ENCODE peak calls at places on chromosomes 3 and 15, in eight cellular contexts. A, X, D, R, I, C, K and Z are unnamed samples.
A peak's percentile ranks its signal among the peaks of the same experiment; 100 is the strongest.

GRCh38 chr3:154864947-154865346 is 215.2 kb upstream of the MME start:
- DNase-seq in A (no peak), X (no peak), D (no peak), R (no peak), I (no peak), C (no peak), K (no peak), Z (no peak)

GRCh38 chr3:35639251-35640185 is at the start of gene ARPP21:
- DNase-seq in A (no peak), X (peak; percentile 46), D (no peak), R (no peak), I (no peak), C (peak; percentile 86), K (no peak), Z (no peak)

GRCh38 chr3:124352143-124352528 is 360.2 kb upstream of the ROPN1 start:
- DNase-seq in A (no peak), X (no peak), D (no peak), R (no peak), I (no peak), C (no peak), K (no peak), Z (no peak)

GRCh38 chr3:193240436-193240849 is 579 bp upstream of the PLAAT1 start:
- DNase-seq in A (no peak), X (peak; percentile 3), D (no peak), R (no peak), I (no peak), C (peak; percentile 55), K (no peak), Z (no peak)

GRCh38 chr15:39882602-39883001 is 37.5 kb downstream of the GPR176 start:
- DNase-seq in A (no peak), X (no peak), D (no peak), R (no peak), I (no peak), C (no peak), K (no peak), Z (no peak)

GRCh38 chr3:143951351-143951971 is 20.2 kb upstream of the DIPK2A start:
- DNase-seq in A (peak; percentile 34), X (peak; percentile 36), D (no peak), R (peak; percentile 46), I (peak; percentile 26), C (peak; percentile 11), K (no peak), Z (peak; percentile 22)

GRCh38 chr3:141401584-141402475 is 33.5 kb downstream of the ZBTB38 start:
- DNase-seq in A (no peak), X (peak; percentile 56), D (no peak), R (no peak), I (no peak), C (peak; percentile 90), K (no peak), Z (no peak)

GRCh38 chr15:80489030-80489594 is 84.9 kb downstream of the ARNT2 start:
- DNase-seq in A (peak; percentile 24), X (no peak), D (no peak), R (peak; percentile 93), I (no peak), C (no peak), K (no peak), Z (no peak)

GRCh38 chr3:169923189-169923588 is 11.8 kb downstream of the SAMD7 start:
- DNase-seq in A (peak; percentile 6), X (no peak), D (no peak), R (no peak), I (no peak), C (peak; percentile 76), K (no peak), Z (no peak)

GRCh38 chr3:38281895-38282686 is at the start of gene SLC22A14:
- DNase-seq in A (peak; percentile 16), X (no peak), D (peak; percentile 15), R (no peak), I (no peak), C (no peak), K (no peak), Z (peak; percentile 56)

GRCh38 chr15:94107652-94108051 is 123.7 kb upstream of the MCTP2 start:
- DNase-seq in A (no peak), X (no peak), D (no peak), R (no peak), I (no peak), C (no peak), K (no peak), Z (no peak)

GRCh38 chr3:155335955-155336354 is 42.5 kb upstream of the STRIT1 start:
- DNase-seq in A (no peak), X (no peak), D (no peak), R (no peak), I (no peak), C (no peak), K (peak; percentile 49), Z (no peak)

GRCh38 chr15:68176601-68177000 is 28.5 kb downstream of the CALML4 start:
- DNase-seq in A (no peak), X (no peak), D (no peak), R (no peak), I (no peak), C (no peak), K (no peak), Z (no peak)

GRCh38 chr15:94086360-94086759 is 145.0 kb upstream of the MCTP2 start:
- DNase-seq in A (no peak), X (no peak), D (no peak), R (peak; percentile 31), I (no peak), C (no peak), K (no peak), Z (no peak)

GRCh38 chr3:11696054-11696453 is 52.3 kb upstream of the VGLL4 start:
- DNase-seq in A (no peak), X (no peak), D (no peak), R (no peak), I (no peak), C (no peak), K (no peak), Z (no peak)

GRCh38 chr3:172965256-172965655 is 175.8 kb downstream of the SPATA16 start:
- DNase-seq in A (no peak), X (no peak), D (no peak), R (peak; percentile 50), I (no peak), C (no peak), K (no peak), Z (no peak)

GRCh38 chr3:194472290-194472920 is 14.4 kb downstream of the ATP13A3 start:
- DNase-seq in A (peak; percentile 58), X (peak; percentile 68), D (no peak), R (peak; percentile 82), I (peak; percentile 53), C (peak; percentile 40), K (no peak), Z (peak; percentile 67)

GRCh38 chr15:62985768-62986167 is 56.8 kb upstream of the TPM1 start:
- DNase-seq in A (no peak), X (no peak), D (no peak), R (peak; percentile 81), I (no peak), C (no peak), K (no peak), Z (no peak)

GRCh38 chr3:100029689-100030088 is 84.6 kb downstream of the FILIP1L start:
- DNase-seq in A (no peak), X (no peak), D (no peak), R (no peak), I (no peak), C (no peak), K (no peak), Z (peak; percentile 23)

GRCh38 chr15:27238209-27238608 is 267.2 kb downstream of the GABRG3 start:
- DNase-seq in A (no peak), X (no peak), D (no peak), R (no peak), I (no peak), C (no peak), K (no peak), Z (peak; percentile 30)

GRCh38 chr3:155895379-155895900 is 25.0 kb downstream of the GMPS start:
- DNase-seq in A (no peak), X (no peak), D (no peak), R (no peak), I (no peak), C (no peak), K (no peak), Z (no peak)

GRCh38 chr15:65408370-65409283 is 14.1 kb downstream of the IGDCC4 start:
- DNase-seq in A (no peak), X (no peak), D (no peak), R (peak; percentile 44), I (no peak), C (no peak), K (no peak), Z (no peak)

DNA sequence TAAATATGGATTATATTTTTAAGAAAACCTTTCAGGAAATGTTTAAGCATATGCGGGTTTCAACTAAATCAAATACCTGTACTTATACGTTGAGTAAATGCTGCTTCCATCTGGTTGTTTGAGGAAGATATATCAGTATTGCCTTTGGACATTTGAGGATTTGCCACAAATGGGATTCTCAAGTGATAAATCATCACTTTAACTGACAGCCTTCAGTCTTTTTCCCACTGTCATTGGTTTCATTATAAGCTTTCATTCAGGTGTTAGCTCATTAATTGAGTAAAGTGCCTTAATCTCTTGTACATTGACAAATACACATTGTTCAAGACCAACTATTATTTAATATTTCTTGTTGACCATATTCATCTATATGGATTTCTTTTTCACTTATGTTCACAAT is 217.2 kb downstream of the EDEM1 start:
- DNase-seq in A (no peak), X (no peak), D (no peak), R (no peak), I (no peak), C (no peak), K (no peak), Z (no peak)
- TF ChIP-seq RAD21 in A (no peak), X (no peak), D (no peak), R (no peak), I (no peak), C (no peak), K (no peak), Z (no peak)

GRCh38 chr15:24017470-24017869 is 330.4 kb upstream of the NDN start:
- DNase-seq in A (no peak), X (no peak), D (no peak), R (no peak), I (no peak), C (no peak), K (no peak), Z (no peak)
- TF ChIP-seq RAD21 in A (no peak), X (no peak), D (no peak), R (no peak), I (no peak), C (no peak), K (no peak), Z (no peak)

GRCh38 chr3:171282041-171282440 is 178.2 kb downstream of the TNIK start:
- DNase-seq in A (no peak), X (no peak), D (no peak), R (peak; percentile 69), I (no peak), C (no peak), K (no peak), Z (no peak)
- TF ChIP-seq RAD21 in A (no peak), X (no peak), D (no peak), R (no peak), I (no peak), C (no peak), K (no peak), Z (no peak)

GRCh38 chr3:39358302-39358701 is 24.9 kb upstream of the SLC25A38 start:
- DNase-seq in A (no peak), X (no peak), D (no peak), R (no peak), I (no peak), C (no peak), K (no peak), Z (no peak)
- TF ChIP-seq RAD21 in A (no peak), X (no peak), D (no peak), R (no peak), I (no peak), C (no peak), K (no peak), Z (no peak)